ENCODE peak calls at places on chromosomes 7 and 10, in eight cellular contexts. One of them, this sample, is unnamed.

GRCh38 chr10:30027057-30028005 is 32.1 kb downstream of the JCAD start:
- DNase-seq in mesendoderm: peak
- DNase-seq in neural progenitor cell: no peak
- DNase-seq in GM23248: no peak
- DNase-seq in PC-3: peak
- DNase-seq in adipocyte: no peak
- DNase-seq in colonic mucosa: peak
- DNase-seq in astrocyte: no peak
- DNase-seq in this sample: no peak

GRCh38 chr7:140604760-140605159 is 35.9 kb downstream of the DENND2A start:
- DNase-seq in neural progenitor cell: no peak
- DNase-seq in colonic mucosa: no peak
- DNase-seq in adipocyte: peak
- DNase-seq in astrocyte: peak
- DNase-seq in GM23248: peak
- DNase-seq in mesendoderm: no peak
- DNase-seq in PC-3: peak
- DNase-seq in this sample: peak

GRCh38 chr7:95716357-95717122 is 55.8 kb upstream of the DYNC1I1 start:
- DNase-seq in mesendoderm: no peak
- DNase-seq in neural progenitor cell: no peak
- DNase-seq in GM23248: no peak
- DNase-seq in adipocyte: no peak
- DNase-seq in PC-3: no peak
- DNase-seq in astrocyte: no peak
- DNase-seq in colonic mucosa: no peak
- DNase-seq in this sample: no peak

GRCh38 chr10:80187465-80188409 is 17.6 kb downstream of the ANXA11 start:
- DNase-seq in PC-3: peak
- DNase-seq in astrocyte: no peak
- DNase-seq in neural progenitor cell: no peak
- DNase-seq in mesendoderm: no peak
- DNase-seq in adipocyte: no peak
- DNase-seq in GM23248: no peak
- DNase-seq in colonic mucosa: peak
- DNase-seq in this sample: no peak

GRCh38 chr10:71314028-71314693 is 4.9 kb upstream of the SLC29A3 start:
- DNase-seq in colonic mucosa: no peak
- DNase-seq in astrocyte: no peak
- DNase-seq in mesendoderm: peak
- DNase-seq in neural progenitor cell: peak
- DNase-seq in GM23248: peak
- DNase-seq in adipocyte: peak
- DNase-seq in PC-3: peak
- DNase-seq in this sample: peak

GRCh38 chr7:30309842-30310435 is 25.5 kb downstream of the ZNRF2 start:
- DNase-seq in neural progenitor cell: no peak
- DNase-seq in GM23248: no peak
- DNase-seq in astrocyte: no peak
- DNase-seq in PC-3: no peak
- DNase-seq in mesendoderm: no peak
- DNase-seq in adipocyte: no peak
- DNase-seq in colonic mucosa: no peak
- DNase-seq in this sample: no peak

GRCh38 chr10:64484931-64485330 is 963.7 kb downstream of the REEP3 start:
- DNase-seq in neural progenitor cell: no peak
- DNase-seq in astrocyte: no peak
- DNase-seq in GM23248: no peak
- DNase-seq in mesendoderm: no peak
- DNase-seq in PC-3: peak
- DNase-seq in colonic mucosa: no peak
- DNase-seq in adipocyte: no peak
- DNase-seq in this sample: no peak

GRCh38 chr10:133204226-133205015 is 25.6 kb upstream of the UTF1 start:
- DNase-seq in adipocyte: no peak
- DNase-seq in neural progenitor cell: no peak
- DNase-seq in PC-3: no peak
- DNase-seq in colonic mucosa: no peak
- DNase-seq in mesendoderm: no peak
- DNase-seq in GM23248: no peak
- DNase-seq in astrocyte: no peak
- DNase-seq in this sample: no peak

GRCh38 chr10:71260622-71261325 is 48.4 kb downstream of the UNC5B start:
- DNase-seq in mesendoderm: peak
- DNase-seq in astrocyte: peak
- DNase-seq in PC-3: no peak
- DNase-seq in adipocyte: peak
- DNase-seq in GM23248: peak
- DNase-seq in neural progenitor cell: peak
- DNase-seq in colonic mucosa: no peak
- DNase-seq in this sample: peak

GRCh38 chr7:121301441-121302213 is 27.2 kb upstream of the WNT16 start:
- DNase-seq in colonic mucosa: no peak
- DNase-seq in PC-3: peak
- DNase-seq in neural progenitor cell: no peak
- DNase-seq in mesendoderm: no peak
- DNase-seq in GM23248: no peak
- DNase-seq in astrocyte: no peak
- DNase-seq in adipocyte: peak
- DNase-seq in this sample: peak

DNA sequence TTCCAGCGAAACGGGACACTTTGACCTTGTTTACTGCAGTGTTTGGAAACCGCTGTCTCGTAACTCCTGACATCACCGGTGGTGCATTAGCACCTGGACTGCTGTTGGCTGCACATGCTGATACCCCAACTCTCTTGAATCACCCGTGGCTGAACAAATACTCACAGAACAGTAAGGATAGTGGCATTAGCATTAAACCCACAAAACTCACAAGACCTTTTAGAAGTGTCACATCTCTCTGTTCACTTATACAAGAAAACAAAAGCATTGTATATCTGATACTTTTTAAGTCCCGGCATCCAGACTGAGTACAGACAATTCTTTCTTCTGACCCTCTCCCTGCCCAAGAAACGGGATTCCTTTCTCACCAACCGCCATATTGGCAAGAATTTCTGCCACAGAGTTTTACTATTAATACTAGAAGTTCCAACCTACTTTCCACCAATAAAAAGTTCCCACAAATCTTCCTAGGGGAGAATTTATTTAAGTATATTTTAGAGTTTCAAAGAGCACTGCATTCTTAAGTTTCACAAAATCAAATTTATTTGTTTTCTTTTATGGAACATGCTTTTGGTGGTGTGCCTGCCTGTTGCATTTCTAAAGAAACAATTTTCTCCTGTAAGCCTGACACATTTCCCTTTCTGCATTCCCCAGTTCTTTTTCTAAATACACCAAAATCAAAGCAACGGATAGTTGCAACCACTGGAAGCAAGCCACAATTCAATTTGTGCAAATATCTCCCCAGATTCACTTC is 208.4 kb upstream of the KLF14 start:
- DNase-seq in GM23248: no peak
- DNase-seq in adipocyte: peak
- DNase-seq in neural progenitor cell: no peak
- DNase-seq in mesendoderm: no peak
- DNase-seq in colonic mucosa: peak
- DNase-seq in PC-3: peak
- DNase-seq in astrocyte: peak
- DNase-seq in this sample: peak
- H3K9ac ChIP-seq in GM23248: peak
- H3K9ac ChIP-seq in adipocyte: peak
- H3K9ac ChIP-seq in neural progenitor cell: no peak
- H3K9ac ChIP-seq in mesendoderm: no peak
- H3K9ac ChIP-seq in colonic mucosa: peak
- H3K9ac ChIP-seq in PC-3: peak
- H3K9ac ChIP-seq in astrocyte: peak
- H3K9ac ChIP-seq in this sample: peak

DNA sequence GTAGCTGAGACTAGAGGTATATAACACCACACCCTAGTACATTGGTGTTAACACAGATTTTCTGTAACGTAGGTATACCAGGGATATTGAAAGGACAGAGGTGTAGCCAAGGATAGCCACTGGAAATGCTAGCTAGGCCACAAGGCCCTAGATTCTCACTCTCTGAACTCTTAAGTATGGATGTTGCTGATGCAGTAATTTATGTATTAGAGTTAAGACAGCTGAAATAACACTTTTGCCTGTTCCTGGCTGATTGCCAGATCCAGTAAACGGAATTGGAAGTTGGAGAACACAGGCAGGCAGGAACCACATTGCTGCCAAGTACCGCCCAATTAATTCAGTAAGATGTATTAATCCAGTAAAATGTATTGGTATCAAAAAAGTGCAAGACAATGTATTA is 1.8 kb downstream of the CALU start:
- DNase-seq in colonic mucosa: no peak
- DNase-seq in neural progenitor cell: no peak
- DNase-seq in astrocyte: peak
- DNase-seq in PC-3: no peak
- DNase-seq in GM23248: peak
- DNase-seq in mesendoderm: no peak
- DNase-seq in adipocyte: peak
- DNase-seq in this sample: peak
- H3K4me3 ChIP-seq in colonic mucosa: peak
- H3K4me3 ChIP-seq in neural progenitor cell: peak
- H3K4me3 ChIP-seq in astrocyte: peak
- H3K4me3 ChIP-seq in PC-3: peak
- H3K4me3 ChIP-seq in GM23248: peak
- H3K4me3 ChIP-seq in mesendoderm: no peak
- H3K4me3 ChIP-seq in adipocyte: peak
- H3K4me3 ChIP-seq in this sample: peak

GRCh38 chr10:42477170-42477569 is 161.2 kb downstream of the ZNF33B start:
- DNase-seq in mesendoderm: no peak
- DNase-seq in PC-3: no peak
- DNase-seq in astrocyte: no peak
- DNase-seq in neural progenitor cell: no peak
- DNase-seq in GM23248: no peak
- DNase-seq in colonic mucosa: no peak
- DNase-seq in adipocyte: no peak
- DNase-seq in this sample: no peak
- H3K9ac ChIP-seq in mesendoderm: no peak
- H3K9ac ChIP-seq in PC-3: no peak
- H3K9ac ChIP-seq in astrocyte: no peak
- H3K9ac ChIP-seq in neural progenitor cell: no peak
- H3K9ac ChIP-seq in GM23248: no peak
- H3K9ac ChIP-seq in colonic mucosa: no peak
- H3K9ac ChIP-seq in adipocyte: no peak
- H3K9ac ChIP-seq in this sample: no peak

DNA sequence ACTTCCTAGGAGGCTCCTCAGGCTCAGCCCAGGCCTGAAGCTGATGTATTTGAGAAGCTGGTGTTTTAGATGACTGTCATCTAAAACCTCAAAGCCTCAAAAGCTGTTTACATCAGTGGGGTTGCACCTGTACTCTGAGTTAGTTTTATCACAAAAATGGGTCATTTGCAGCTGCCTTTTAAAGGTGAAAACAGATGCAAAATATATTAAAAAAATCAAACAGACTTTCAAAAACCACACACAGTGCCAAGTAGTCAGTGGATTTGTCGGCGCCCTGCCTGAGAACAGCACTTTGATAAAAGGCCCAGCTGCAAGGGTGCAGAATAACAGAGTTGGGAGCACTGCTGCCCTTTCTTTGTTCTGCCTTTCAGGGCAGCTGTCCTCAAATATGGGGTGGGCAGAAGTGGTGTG is 103.0 kb downstream of the VOPP1 start:
- DNase-seq in astrocyte: no peak
- DNase-seq in mesendoderm: no peak
- DNase-seq in colonic mucosa: no peak
- DNase-seq in adipocyte: no peak
- DNase-seq in GM23248: no peak
- DNase-seq in PC-3: no peak
- DNase-seq in neural progenitor cell: no peak
- DNase-seq in this sample: no peak
- H3K4me3 ChIP-seq in astrocyte: no peak
- H3K4me3 ChIP-seq in mesendoderm: no peak
- H3K4me3 ChIP-seq in colonic mucosa: no peak
- H3K4me3 ChIP-seq in adipocyte: no peak
- H3K4me3 ChIP-seq in GM23248: no peak
- H3K4me3 ChIP-seq in PC-3: no peak
- H3K4me3 ChIP-seq in neural progenitor cell: no peak
- H3K4me3 ChIP-seq in this sample: no peak

GRCh38 chr10:48603421-48604038 is 1.3 kb downstream of the ARHGAP22 start:
- DNase-seq in neural progenitor cell: no peak
- DNase-seq in mesendoderm: no peak
- DNase-seq in astrocyte: no peak
- DNase-seq in GM23248: peak
- DNase-seq in colonic mucosa: no peak
- DNase-seq in adipocyte: no peak
- DNase-seq in PC-3: peak
- DNase-seq in this sample: no peak
- H3K9ac ChIP-seq in neural progenitor cell: no peak
- H3K9ac ChIP-seq in mesendoderm: no peak
- H3K9ac ChIP-seq in astrocyte: peak
- H3K9ac ChIP-seq in GM23248: peak
- H3K9ac ChIP-seq in colonic mucosa: no peak
- H3K9ac ChIP-seq in adipocyte: peak
- H3K9ac ChIP-seq in PC-3: no peak
- H3K9ac ChIP-seq in this sample: no peak

DNA sequence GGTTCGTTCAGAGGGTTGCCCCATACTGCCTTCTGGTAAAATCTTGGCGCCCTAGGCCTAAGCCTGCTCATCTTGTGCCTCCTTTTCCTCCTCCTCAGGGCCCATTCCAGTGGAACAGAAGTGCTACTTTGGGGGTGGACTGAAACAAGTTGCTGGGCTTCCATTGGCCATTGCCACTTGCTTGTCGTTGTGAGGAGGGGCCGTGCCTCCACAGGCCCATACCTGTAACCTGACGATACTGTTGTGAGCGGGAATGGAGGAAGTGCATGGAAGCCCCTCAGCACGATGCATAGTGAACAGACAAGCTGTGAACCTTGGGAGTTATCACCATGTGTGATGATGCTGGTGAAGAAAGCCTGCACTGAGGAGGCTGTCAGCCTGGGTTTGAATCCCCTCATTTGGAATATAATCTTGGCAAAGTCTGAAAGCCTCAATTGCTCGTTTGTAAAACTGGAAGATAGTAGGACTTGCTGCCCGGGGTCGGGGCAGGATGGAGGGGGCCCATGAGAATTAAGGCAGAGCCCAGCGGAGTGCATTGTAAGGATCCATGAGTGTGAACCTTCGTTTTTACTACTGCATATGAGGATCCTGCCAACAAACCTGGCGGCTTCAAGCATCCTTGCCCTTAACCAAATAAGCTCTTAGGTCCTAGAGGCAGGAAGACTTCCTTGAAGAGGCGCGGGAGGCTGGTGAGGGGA is 671 bp upstream of the PAPSS2 start:
- DNase-seq in PC-3: no peak
- DNase-seq in neural progenitor cell: no peak
- DNase-seq in mesendoderm: peak
- DNase-seq in astrocyte: no peak
- DNase-seq in colonic mucosa: no peak
- DNase-seq in GM23248: no peak
- DNase-seq in adipocyte: no peak
- DNase-seq in this sample: no peak
- H3K4me3 ChIP-seq in PC-3: peak
- H3K4me3 ChIP-seq in neural progenitor cell: peak
- H3K4me3 ChIP-seq in mesendoderm: no peak
- H3K4me3 ChIP-seq in astrocyte: peak
- H3K4me3 ChIP-seq in colonic mucosa: peak
- H3K4me3 ChIP-seq in GM23248: peak
- H3K4me3 ChIP-seq in adipocyte: peak
- H3K4me3 ChIP-seq in this sample: peak

GRCh38 chr10:7409732-7410168 is 1.1 kb downstream of the SFMBT2 start:
- DNase-seq in GM23248: peak
- DNase-seq in PC-3: no peak
- DNase-seq in mesendoderm: peak
- DNase-seq in adipocyte: no peak
- DNase-seq in colonic mucosa: peak
- DNase-seq in astrocyte: no peak
- DNase-seq in neural progenitor cell: peak
- DNase-seq in this sample: peak
- H3K9ac ChIP-seq in GM23248: peak
- H3K9ac ChIP-seq in PC-3: peak
- H3K9ac ChIP-seq in mesendoderm: peak
- H3K9ac ChIP-seq in adipocyte: peak
- H3K9ac ChIP-seq in colonic mucosa: peak
- H3K9ac ChIP-seq in astrocyte: peak
- H3K9ac ChIP-seq in neural progenitor cell: no peak
- H3K9ac ChIP-seq in this sample: no peak

This sample was measured in fibroblast of lung.